ENCODE peak calls at places on chromosomes 7 and 10, in four cellular contexts. V, F, T and G are unnamed samples.

GRCh38 chr7:83599131-83599530 is 49.8 kb downstream of the SEMA3E start:
- DNase-seq in V (no peak), F (no peak), T (no peak), G (peak; percentile 23)

GRCh38 chr10:118594392-118595063 is 920 bp downstream of the PRLHR start:
- DNase-seq in V (peak; percentile 98), F (peak; percentile 81), T (peak; percentile 49), G (peak; percentile 51)

GRCh38 chr10:45640941-45641340 is 31.6 kb downstream of the ZFAND4 start:
- DNase-seq in V (no peak), F (no peak), T (no peak), G (no peak)

GRCh38 chr10:48332166-48332870 is 25.8 kb downstream of the MAPK8 start:
- DNase-seq in V (no peak), F (no peak), T (no peak), G (no peak)

GRCh38 chr7:46571996-46572395 is 650.9 kb upstream of the IGFBP3 start:
- DNase-seq in V (no peak), F (no peak), T (no peak), G (no peak)

GRCh38 chr7:36312064-36312914 is 77.4 kb upstream of the ANLN start:
- DNase-seq in V (peak; percentile 91), F (peak; percentile 69), T (no peak), G (peak; percentile 15)

GRCh38 chr10:13956826-13957225 is 370.1 kb downstream of the PRPF18 start:
- DNase-seq in V (peak; percentile 62), F (peak; percentile 14), T (peak; percentile 88), G (peak; percentile 95)

GRCh38 chr10:28505359-28505959 is 27.5 kb upstream of the WAC start:
- DNase-seq in V (no peak), F (no peak), T (no peak), G (no peak)

GRCh38 chr7:131104611-131105293 is 222.9 kb upstream of the MKLN1 start:
- DNase-seq in V (no peak), F (no peak), T (peak; percentile 67), G (peak; percentile 85)
- H3K4me3 ChIP-seq in V (no peak overlapping the region), F (peak overlapping the region; percentile 46), T (peak overlapping the region; percentile 58), G (peak overlapping the region; percentile 99)

DNA sequence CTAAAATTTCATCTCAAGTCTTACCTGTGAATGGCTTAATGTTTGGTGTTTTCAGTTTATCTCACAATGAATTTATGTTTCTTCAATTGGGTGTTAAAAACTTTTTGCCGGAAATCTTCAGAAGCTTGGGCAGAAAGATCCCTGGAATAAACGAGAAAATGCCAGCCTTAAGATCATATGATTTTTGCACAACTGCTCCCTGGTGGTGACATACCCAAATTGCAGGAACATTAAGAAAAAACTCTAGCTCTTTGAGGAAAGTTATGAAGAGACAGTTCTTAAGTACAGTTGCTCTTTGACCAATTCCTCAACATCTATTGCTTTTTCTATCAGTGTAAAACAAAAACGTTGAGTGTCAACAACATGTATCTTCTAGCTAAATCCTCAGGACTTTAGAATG is 48.2 kb upstream of the CREB5 start:
- DNase-seq in V (no peak), F (no peak), T (no peak), G (no peak)
- TF ChIP-seq CTCF in V (peak; percentile 76), F (peak; percentile 15), T (peak; percentile 15), G (peak; percentile 35)

GRCh38 chr10:74079028-74079913 is 71.4 kb downstream of the AP3M1 start:
- DNase-seq in V (no peak), F (no peak), T (no peak), G (peak; percentile 62)
- H3K4me3 ChIP-seq in V (no peak overlapping the region), F (no peak overlapping the region), T (no peak overlapping the region), G (no peak overlapping the region)

GRCh38 chr7:89002942-89003618 is 207.5 kb upstream of the TEX47 start:
- DNase-seq in V (no peak), F (no peak), T (no peak), G (peak; percentile 21)

GRCh38 chr7:89003619-89003956 is 208.1 kb upstream of the TEX47 start:
- DNase-seq in V (no peak), F (no peak), T (no peak), G (no peak)

GRCh38 chr7:89001306-89001705 is 205.8 kb upstream of the TEX47 start:
- DNase-seq in V (no peak), F (no peak), T (peak; percentile 16), G (no peak)
- TF ChIP-seq CTCF in V (no peak), F (no peak), T (no peak), G (no peak)